ENCODE peak calls at places on chromosomes 13 and 19, in eight cellular contexts. O is PC-9, F is psoas muscle, Y is cardiac muscle cell, P is omental fat pad, T is fibroblast of lung, K is dorsolateral prefrontal cortex, M is ascending aorta. W is an unnamed sample.

GRCh38 chr13:32179708-32180107 is 135.5 kb downstream of the ZAR1L start:
- DNase-seq in Y (no peak), M (no peak), K (no peak), F (no peak), O (no peak), T (no peak), P (no peak), W (peak; percentile 17)

GRCh38 chr19:29404951-29405727 is 120.7 kb upstream of the VSTM2B start:
- DNase-seq in P (no peak), K (peak; percentile 57), M (no peak), O (peak; percentile 18), T (no peak), Y (no peak), F (no peak), W (no peak)

GRCh38 chr13:110869805-110870706 is 44.8 kb downstream of the ANKRD10 start:
- DNase-seq in O (peak; percentile 96), M (peak; percentile 98), T (peak; percentile 100), K (no peak), Y (peak; percentile 99), F (peak; percentile 93), P (peak; percentile 95), W (peak; percentile 15)

GRCh38 chr13:25462301-25463125 is 90.7 kb downstream of the ATP8A2 start:
- DNase-seq in K (no peak), P (no peak), T (no peak), F (no peak), O (no peak), M (no peak), Y (no peak), W (no peak)

GRCh38 chr19:55519461-55520311 is 17.2 kb downstream of the SBK2 start:
- DNase-seq in M (no peak), P (no peak), Y (peak; percentile 46), F (no peak), T (peak; percentile 70), K (no peak), O (no peak), W (no peak)

GRCh38 chr19:50417138-50417849 is 1.4 kb upstream of the SPIB start:
- DNase-seq in F (no peak), O (no peak), T (no peak), Y (no peak), M (no peak), P (no peak), K (no peak), W (no peak)

GRCh38 chr13:33639640-33640080 is 178.3 kb upstream of the RFC3 start:
- DNase-seq in P (no peak), T (no peak), M (no peak), O (no peak), Y (no peak), K (no peak), F (no peak), W (no peak)

GRCh38 chr19:40717880-40718773 is 1.2 kb downstream of the ITPKC start:
- DNase-seq in P (no peak), M (no peak), Y (peak; percentile 33), T (peak; percentile 31), K (no peak), O (peak; percentile 29), F (peak; percentile 58), W (no peak)

GRCh38 chr13:29081036-29081435 is 260.9 kb downstream of the MTUS2 start:
- DNase-seq in P (no peak), O (no peak), F (no peak), T (no peak), M (no peak), K (no peak), Y (no peak), W (peak; percentile 2)

GRCh38 chr19:48329167-48329891 is 4.0 kb downstream of the EMP3 start:
- DNase-seq in K (no peak), F (no peak), Y (no peak), O (no peak), M (no peak), T (peak; percentile 47), P (no peak), W (no peak)

GRCh38 chr13:77430377-77430951 is 103.6 kb upstream of the MYCBP2 start:
- DNase-seq in P (no peak), T (no peak), O (no peak), M (no peak), Y (no peak), F (no peak), K (no peak), W (no peak)

GRCh38 chr19:11256189-11256588 is 6.1 kb downstream of the DOCK6 start:
- DNase-seq in K (no peak), P (no peak), F (no peak), T (peak; percentile 57), Y (peak; percentile 45), M (no peak), O (no peak), W (no peak)

GRCh38 chr19:33500586-33500985 is 21.0 kb downstream of the PEPD start:
- DNase-seq in T (no peak), O (no peak), F (no peak), P (no peak), M (no peak), K (no peak), Y (no peak), W (no peak)

GRCh38 chr19:6067975-6068374 is 42.3 kb downstream of the RFX2 start:
- DNase-seq in M (no peak), Y (no peak), P (no peak), T (no peak), O (no peak), F (no peak), K (no peak), W (no peak)

GRCh38 chr13:29384466-29384865 is 211.0 kb downstream of the SLC7A1 start:
- DNase-seq in F (no peak), P (no peak), Y (no peak), K (no peak), T (no peak), M (no peak), O (no peak), W (no peak)

GRCh38 chr13:79440958-79441553 is 35.0 kb upstream of the RBM26 start:
- DNase-seq in O (no peak), K (no peak), F (no peak), P (no peak), Y (no peak), M (no peak), T (no peak), W (no peak)

GRCh38 chr19:16624236-16624635 is 3.8 kb downstream of the MED26 start:
- DNase-seq in Y (no peak), P (no peak), K (no peak), M (no peak), T (no peak), O (no peak), F (no peak), W (no peak)

GRCh38 chr19:4814625-4815425 is 16.7 kb downstream of the TICAM1 start:
- DNase-seq in O (no peak), M (no peak), Y (no peak), P (no peak), F (no peak), K (no peak), T (peak; percentile 46), W (no peak)

GRCh38 chr13:33764716-33765115 is 53.2 kb upstream of the RFC3 start:
- DNase-seq in F (no peak), K (no peak), M (no peak), P (no peak), O (no peak), Y (no peak), T (no peak), W (no peak)

GRCh38 chr19:36113895-36114762 is 546 bp downstream of the POLR2I start:
- DNase-seq in T (peak; percentile 33), O (peak; percentile 33), Y (peak; percentile 43), P (no peak), M (no peak), F (peak; percentile 33), K (no peak), W (no peak)

GRCh38 chr19:47471733-47472457 is at the start of gene SLC8A2:
- DNase-seq in P (no peak), F (peak; percentile 43), K (peak; percentile 71), O (peak; percentile 69), M (peak; percentile 43), T (peak; percentile 74), Y (peak; percentile 92), W (peak; percentile 1)

GRCh38 chr13:21075303-21076264 is 14.2 kb upstream of the LATS2 start:
- DNase-seq in M (no peak), K (no peak), F (peak; percentile 46), T (peak; percentile 39), O (no peak), Y (peak; percentile 49), P (no peak), W (no peak)

GRCh38 chr19:42412223-42412622 is 15.0 kb downstream of the LIPE start:
- DNase-seq in Y (no peak), F (no peak), P (no peak), M (no peak), K (peak; percentile 83), O (peak; percentile 79), T (no peak), W (no peak)

GRCh38 chr13:98539655-98540054 is 37.3 kb downstream of the STK24 start:
- DNase-seq in F (no peak), P (no peak), K (no peak), Y (no peak), T (peak; percentile 47), M (no peak), O (no peak), W (no peak)

DNA sequence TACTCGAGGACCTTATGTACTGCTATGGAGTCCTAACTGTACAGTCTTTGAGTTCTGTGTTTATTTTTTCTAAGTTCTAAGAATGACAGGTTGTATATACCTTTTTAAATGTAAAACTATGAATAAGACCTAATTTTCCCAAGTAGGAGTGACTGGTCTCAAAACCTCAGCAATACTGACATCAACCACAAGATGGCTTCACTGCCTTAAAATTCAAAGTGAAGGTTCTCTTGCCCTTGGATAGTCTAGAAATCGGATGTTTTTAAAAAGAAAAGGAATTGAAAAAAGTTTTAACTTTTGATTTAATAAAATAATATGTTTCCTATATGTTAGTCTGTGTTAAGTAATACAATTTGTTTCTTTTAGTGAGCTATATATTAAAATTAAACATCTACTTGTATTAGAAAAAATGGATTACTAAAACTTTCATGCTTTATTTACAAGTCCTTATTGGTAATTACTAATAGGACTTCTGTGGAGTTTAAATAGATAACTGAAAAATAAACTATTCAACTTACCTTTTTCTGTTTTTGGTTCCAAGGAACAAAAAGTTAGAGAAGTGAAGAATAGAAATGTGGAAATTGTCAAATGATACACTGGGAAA is 52.0 kb downstream of the TDRD3 start:
- DNase-seq in P (no peak), O (peak; percentile 3), M (no peak), T (peak; percentile 76), F (no peak), Y (peak; percentile 74), K (no peak), W (no peak)
- TF ChIP-seq CTCF in P (no peak), O (peak; percentile 84), M (peak; percentile 77), T (peak; percentile 82), F (peak; percentile 71), Y (peak; percentile 83), K (peak; percentile 83), W (peak; percentile 61)

GRCh38 chr19:18589380-18590272 is 1.0 kb downstream of the REX1BD start:
- DNase-seq in K (peak; percentile 65), Y (peak; percentile 73), M (no peak), F (peak; percentile 75), O (peak; percentile 70), P (no peak), T (peak; percentile 48), W (peak; percentile 30)
- TF ChIP-seq CTCF in K (no peak), Y (peak; percentile 29), M (peak; percentile 35), F (no peak), O (no peak), P (no peak), T (no peak), W (peak; percentile 39)

GRCh38 chr13:35826626-35827254 is 304.4 kb downstream of the DCLK1 start:
- DNase-seq in O (no peak), P (no peak), Y (no peak), F (no peak), K (no peak), T (no peak), M (no peak), W (no peak)
- TF ChIP-seq CTCF in O (peak; percentile 49), P (no peak), Y (peak; percentile 3), F (no peak), K (no peak), T (no peak), M (no peak), W (peak; percentile 58)

GRCh38 chr13:41587490-41587889 is 130.1 kb downstream of the RGCC start:
- DNase-seq in T (no peak), P (no peak), F (no peak), O (no peak), M (no peak), Y (no peak), K (peak; percentile 44), W (no peak)
- TF ChIP-seq CTCF in T (no peak), P (no peak), F (no peak), O (no peak), M (no peak), Y (peak; percentile 2), K (no peak), W (no peak)